ENCODE peak calls at places on chromosomes 7 and 10, in ten cellular contexts. U is uterus; H is colonic mucosa; X is lung; I is spleen; K is ovary; J is upper lobe of right lung; P is sigmoid colon; Q is CD8-positive, alpha-beta T cell; O is adrenal gland. Z is an unnamed sample.

GRCh38 chr7:80478683-80479082 is 33.2 kb downstream of the GNAT3 start:
- DNase-seq in U (no peak), H (no peak), X (no peak), I (no peak), K (no peak), J (no peak), P (no peak), Q (no peak), O (no peak), Z (no peak)

GRCh38 chr10:77283326-77283725 is 354.3 kb downstream of the KCNMA1 start:
- DNase-seq in U (no peak), H (no peak), X (no peak), I (no peak), K (no peak), J (no peak), P (no peak), Q (no peak), O (no peak), Z (no peak)

GRCh38 chr10:100019824-100020160 is 10.0 kb upstream of the DNMBP start:
- DNase-seq in U (no peak), H (no peak), X (no peak), I (no peak), K (no peak), J (no peak), P (no peak), Q (no peak), O (no peak), Z (no peak)

GRCh38 chr7:151218170-151218569 is 7.9 kb upstream of the H2BK1 start:
- DNase-seq in U (no peak), H (no peak), X (no peak), I (peak; percentile 36), K (no peak), J (no peak), P (no peak), Q (no peak), O (no peak), Z (no peak)

GRCh38 chr10:100670368-100670767 is 75.0 kb upstream of the PAX2 start:
- DNase-seq in U (no peak), H (no peak), X (no peak), I (no peak), K (no peak), J (no peak), P (no peak), Q (no peak), O (no peak), Z (no peak)

GRCh38 chr10:124626759-124627380 is 117.3 kb downstream of the FAM53B start:
- DNase-seq in U (no peak), H (peak; percentile 85), X (peak; percentile 49), I (peak; percentile 91), K (no peak), J (no peak), P (no peak), Q (peak; percentile 49), O (no peak), Z (peak; percentile 42)

GRCh38 chr7:134729895-134730294 is 49.5 kb upstream of the CALD1 start:
- DNase-seq in U (peak; percentile 41), H (no peak), X (no peak), I (no peak), K (no peak), J (no peak), P (peak; percentile 74), Q (no peak), O (no peak), Z (peak; percentile 6)

GRCh38 chr7:119408596-119408995 is 864.4 kb upstream of the KCND2 start:
- DNase-seq in U (no peak), H (no peak), X (no peak), I (no peak), K (no peak), J (no peak), P (no peak), Q (no peak), O (no peak), Z (no peak)

GRCh38 chr7:9407816-9408215 is 974.4 kb downstream of the NXPH1 start:
- DNase-seq in U (no peak), H (no peak), X (no peak), I (no peak), K (no peak), J (no peak), P (no peak), Q (no peak), O (no peak), Z (no peak)

DNA sequence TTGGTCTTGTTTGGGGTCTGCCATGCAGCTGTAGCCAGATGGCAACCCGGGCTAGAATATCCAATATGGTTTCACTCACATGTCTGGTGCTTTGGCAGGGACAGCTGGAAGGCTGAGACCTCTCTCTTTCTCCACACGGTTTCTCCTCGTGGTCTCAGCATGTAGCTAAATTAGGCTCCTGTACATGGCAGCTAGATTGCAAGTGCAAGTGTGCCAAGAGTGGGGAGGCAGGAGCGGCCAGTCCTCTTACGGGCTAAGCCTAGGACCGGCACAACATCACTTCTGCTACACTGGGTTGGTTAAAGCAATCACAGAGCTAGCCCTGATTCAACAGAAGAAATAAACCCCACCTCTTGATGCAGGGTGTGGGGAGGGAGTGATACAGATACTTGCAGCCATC is 9.3 kb upstream of the PDE1C start:
- DNase-seq in U (no peak), H (no peak), X (no peak), I (no peak), K (no peak), J (no peak), P (no peak), Q (no peak), O (no peak), Z (no peak)
- H3K27ac ChIP-seq in U (no peak overlapping the region), H (no peak overlapping the region), X (no peak overlapping the region), I (no peak overlapping the region), K (no peak overlapping the region), J (no peak overlapping the region), P (no peak overlapping the region), Q (no peak overlapping the region), O (no peak overlapping the region), Z (no peak overlapping the region)

GRCh38 chr7:141262101-141262819 is 188.4 kb downstream of the TMEM178B start:
- DNase-seq in U (no peak), H (no peak), X (no peak), I (no peak), K (no peak), J (no peak), P (no peak), Q (no peak), O (no peak), Z (no peak)
- TF ChIP-seq CTCF in U (no peak), H (no peak), X (no peak), I (no peak), K (no peak), J (no peak), P (no peak), Q (no peak), O (no peak), Z (no peak)

GRCh38 chr10:131128731-131129130 is 182.8 kb downstream of the TCERG1L start:
- DNase-seq in U (no peak), H (no peak), X (no peak), I (no peak), K (no peak), J (no peak), P (no peak), Q (no peak), O (no peak), Z (no peak)
- H3K4me1 ChIP-seq in U (no peaks in the 10 kb centered on the region), H (no peaks in the 10 kb centered on the region), X (peaks cover 2% of the 10 kb centered on the region), I (peaks cover 5% of the 10 kb centered on the region), K (peaks cover 18% of the 10 kb centered on the region), J (no peaks in the 10 kb centered on the region), P (no peaks in the 10 kb centered on the region), Q (no peaks in the 10 kb centered on the region), O (no peaks in the 10 kb centered on the region), Z (peaks cover 28% of the 10 kb centered on the region)

GRCh38 chr7:67913604-67914003 is 917.0 kb downstream of the TYW1 start:
- DNase-seq in U (no peak), H (no peak), X (no peak), I (no peak), K (no peak), J (no peak), P (no peak), Q (no peak), O (peak; percentile 53), Z (no peak)

GRCh38 chr7:67917118-67917755 is 920.6 kb downstream of the TYW1 start:
- DNase-seq in U (no peak), H (no peak), X (no peak), I (no peak), K (no peak), J (no peak), P (no peak), Q (no peak), O (no peak), Z (no peak)

GRCh38 chr7:67916571-67916970 is 919.9 kb downstream of the TYW1 start:
- DNase-seq in U (no peak), H (no peak), X (no peak), I (no peak), K (no peak), J (no peak), P (no peak), Q (no peak), O (no peak), Z (no peak)

GRCh38 chr7:67918158-67918557 is 921.5 kb downstream of the TYW1 start:
- DNase-seq in U (no peak), H (no peak), X (no peak), I (no peak), K (no peak), J (no peak), P (no peak), Q (no peak), O (no peak), Z (no peak)
- H3K27ac ChIP-seq in U (no peak overlapping the region), H (no peak overlapping the region), X (no peak overlapping the region), I (no peak overlapping the region), K (no peak overlapping the region), J (no peak overlapping the region), P (no peak overlapping the region), Q (no peak overlapping the region), O (no peak overlapping the region), Z (no peak overlapping the region)

GRCh38 chr7:122887848-122888247 is 1.6 kb upstream of the CADPS2 start:
- DNase-seq in U (no peak), H (no peak), X (no peak), I (no peak), K (no peak), J (no peak), P (no peak), Q (no peak), O (no peak), Z (no peak)

GRCh38 chr7:122885583-122886356 is 490 bp downstream of the CADPS2 start:
- DNase-seq in U (peak; percentile 41), H (peak; percentile 45), X (peak; percentile 32), I (peak; percentile 76), K (peak; percentile 47), J (peak; percentile 74), P (peak; percentile 67), Q (no peak), O (peak; percentile 58), Z (peak; percentile 53)

GRCh38 chr7:122884186-122884585 is 2.1 kb downstream of the CADPS2 start:
- DNase-seq in U (no peak), H (no peak), X (no peak), I (no peak), K (no peak), J (no peak), P (no peak), Q (no peak), O (no peak), Z (peak; percentile 31)

GRCh38 chr7:122887198-122887597 is 938 bp upstream of the CADPS2 start:
- DNase-seq in U (peak; percentile 64), H (peak; percentile 69), X (peak; percentile 58), I (peak; percentile 76), K (peak; percentile 66), J (peak; percentile 79), P (peak; percentile 78), Q (no peak), O (peak; percentile 79), Z (peak; percentile 74)

GRCh38 chr7:122886357-122887081 is at the start of gene CADPS2:
- DNase-seq in U (peak; percentile 89), H (peak; percentile 85), X (peak; percentile 93), I (peak; percentile 86), K (peak; percentile 88), J (peak; percentile 95), P (peak; percentile 93), Q (no peak), O (peak; percentile 95), Z (peak; percentile 94)
- TF ChIP-seq CTCF in U (peak; percentile 52), H (no peak), X (no peak), I (no peak), K (peak; percentile 15), J (peak; percentile 21), P (peak; percentile 17), Q (no peak), O (peak; percentile 38), Z (peak; percentile 37)

Z was measured in thyroid gland.